ENCODE peak calls at places on chromosomes 1 and 21, in five cellular contexts. D is prostate gland, S is spleen, B is GM23338, P is suprapubic skin. R is an unnamed sample.

GRCh38 chr1:118147542-118147941 is 37.5 kb downstream of the SPAG17 start:
- DNase-seq in D (no peak), S (no peak), B (no peak), P (no peak), R (no peak)

GRCh38 chr1:2109581-2110021 is 59.4 kb downstream of the PRKCZ start:
- DNase-seq in D (no peak), S (no peak), B (no peak), P (no peak), R (peak; percentile 68)

GRCh38 chr1:90348934-90349333 is 354.0 kb downstream of the ZNF326 start:
- DNase-seq in D (no peak), S (no peak), B (no peak), P (no peak), R (no peak)

GRCh38 chr1:226569879-226570547 is 21.4 kb downstream of the STUM start:
- DNase-seq in D (no peak), S (peak; percentile 53), B (peak; percentile 89), P (peak; percentile 59), R (no peak)

GRCh38 chr1:76802094-76802493 is 65.2 kb upstream of the ST6GALNAC5 start:
- DNase-seq in D (no peak), S (no peak), B (no peak), P (no peak), R (no peak)

GRCh38 chr1:14923400-14924011 is 230.0 kb upstream of the TMEM51 start:
- DNase-seq in D (no peak), S (no peak), B (no peak), P (peak; percentile 71), R (no peak)

GRCh38 chr1:155049651-155050559 is 1.2 kb upstream of the ADAM15 start:
- DNase-seq in D (peak; percentile 69), S (no peak), B (no peak), P (no peak), R (no peak)

GRCh38 chr1:236670060-236670459 is 16.2 kb upstream of the ACTN2 start:
- DNase-seq in D (no peak), S (no peak), B (no peak), P (no peak), R (no peak)

GRCh38 chr21:40136571-40136970 is 269.3 kb downstream of the PCP4 start:
- DNase-seq in D (no peak), S (no peak), B (no peak), P (no peak), R (no peak)

GRCh38 chr1:20636785-20637347 is 3.6 kb downstream of the PINK1 start:
- DNase-seq in D (no peak), S (no peak), B (no peak), P (no peak), R (no peak)

GRCh38 chr1:117033149-117033548 is 27.0 kb upstream of the TTF2 start:
- DNase-seq in D (no peak), S (no peak), B (no peak), P (no peak), R (no peak)

GRCh38 chr1:61742620-61743431 is 546 bp downstream of the PATJ start:
- DNase-seq in D (peak; percentile 23), S (peak; percentile 83), B (peak; percentile 63), P (peak; percentile 71), R (peak; percentile 94)

GRCh38 chr1:176609556-176610408 is 146.8 kb downstream of the PAPPA2 start:
- DNase-seq in D (no peak), S (no peak), B (no peak), P (no peak), R (no peak)

GRCh38 chr1:155126494-155127104 is 1.1 kb upstream of the EFNA1 start:
- DNase-seq in D (peak; percentile 54), S (no peak), B (peak; percentile 83), P (no peak), R (peak; percentile 88)

GRCh38 chr1:26946270-26946669 is 14.0 kb downstream of the KDF1 start:
- DNase-seq in D (no peak), S (peak; percentile 32), B (no peak), P (no peak), R (no peak)

GRCh38 chr1:165408518-165408917 is 36.4 kb downstream of the RXRG start:
- DNase-seq in D (no peak), S (no peak), B (peak; percentile 85), P (no peak), R (no peak)

GRCh38 chr1:186574951-186575747 is 105.1 kb downstream of the PTGS2 start:
- DNase-seq in D (no peak), S (no peak), B (no peak), P (no peak), R (no peak)

GRCh38 chr21:14545906-14546480 is at the start of gene SAMSN1:
- DNase-seq in D (no peak), S (peak; percentile 84), B (no peak), P (no peak), R (no peak)

GRCh38 chr1:155022927-155023236 is 10.7 kb downstream of the DCST2 start:
- DNase-seq in D (no peak), S (no peak), B (no peak), P (no peak), R (no peak)

GRCh38 chr21:42121792-42122191 is 50.7 kb downstream of the UMODL1 start:
- DNase-seq in D (peak; percentile 41), S (peak; percentile 66), B (no peak), P (no peak), R (no peak)

GRCh38 chr1:89873757-89874156 is 52.9 kb downstream of the LRRC8D start:
- DNase-seq in D (no peak), S (no peak), B (peak; percentile 23), P (no peak), R (no peak)

GRCh38 chr1:215793210-215793609 is 226.1 kb downstream of the KCTD3 start:
- DNase-seq in D (no peak), S (no peak), B (peak; percentile 32), P (no peak), R (no peak)

GRCh38 chr21:17146426-17146825 is 366.4 kb upstream of the CXADR start:
- DNase-seq in D (no peak), S (no peak), B (peak; percentile 36), P (no peak), R (no peak)

GRCh38 chr21:34129039-34129891 is 55.9 kb downstream of the MRPS6 start:
- DNase-seq in D (peak; percentile 69), S (no peak), B (peak; percentile 77), P (no peak), R (peak; percentile 49)

GRCh38 chr1:218462591-218462990 is 117.5 kb downstream of the TGFB2 start:
- DNase-seq in D (no peak), S (no peak), B (no peak), P (no peak), R (no peak)

GRCh38 chr1:208108646-208109330 is 135.4 kb downstream of the PLXNA2 start:
- DNase-seq in D (no peak), S (no peak), B (no peak), P (no peak), R (no peak)

GRCh38 chr21:16193758-16194606 is 464.2 kb downstream of the USP25 start:
- DNase-seq in D (peak; percentile 59), S (no peak), B (peak; percentile 77), P (peak; percentile 73), R (peak; percentile 71)

GRCh38 chr1:196372896-196373536 is 235.2 kb downstream of the KCNT2 start:
- DNase-seq in D (no peak), S (no peak), B (peak; percentile 59), P (no peak), R (no peak)

GRCh38 chr1:84573967-84574842 is at the start of gene CTBS:
- DNase-seq in D (peak; percentile 82), S (peak; percentile 98), B (peak; percentile 95), P (peak; percentile 92), R (peak; percentile 88)

GRCh38 chr1:8094481-8095241 is 68.6 kb upstream of the ERRFI1 start:
- DNase-seq in D (no peak), S (no peak), B (no peak), P (no peak), R (peak; percentile 39)

GRCh38 chr1:113146242-113147072 is 73.5 kb downstream of the LRIG2 start:
- DNase-seq in D (no peak), S (no peak), B (no peak), P (no peak), R (no peak)

DNA sequence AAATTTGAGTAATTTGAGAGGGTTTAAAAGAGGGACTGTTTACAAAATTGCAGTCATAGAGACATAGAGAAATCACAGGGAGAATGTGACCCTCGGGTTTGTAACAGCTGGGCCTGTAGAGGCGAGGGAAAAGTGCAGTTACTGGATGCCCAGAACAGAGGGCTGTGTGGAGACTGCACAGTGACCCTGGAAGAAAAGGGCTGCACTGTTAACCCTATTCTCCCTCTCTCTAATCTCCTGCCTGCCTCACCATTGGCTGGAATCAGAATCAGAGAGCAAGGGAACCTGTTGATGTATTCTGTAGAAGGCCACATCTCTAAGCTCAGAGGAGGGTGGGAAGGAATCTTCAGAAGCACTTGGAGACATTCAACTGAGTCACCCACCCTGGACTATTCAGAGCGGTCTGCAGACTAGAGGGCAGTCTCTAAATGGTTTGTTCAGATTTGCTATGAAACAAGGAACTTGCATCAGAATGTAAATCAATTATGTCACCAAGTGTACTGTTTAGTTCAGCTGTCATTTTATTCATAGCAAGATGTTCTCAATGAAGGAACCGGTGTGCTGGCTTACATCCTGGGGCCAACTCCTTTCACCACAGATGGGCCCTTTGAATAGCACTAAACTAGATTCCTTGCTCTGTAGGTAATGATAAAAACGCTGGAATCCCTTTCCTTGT is 132.2 kb upstream of the HOOK1 start:
- DNase-seq in D (no peak), S (no peak), B (no peak), P (no peak), R (no peak)
- TF ChIP-seq POLR2AphosphoS5 in D (peak; percentile 35), S (no peak), B (no peak), P (no peak), R (no peak)

GRCh38 chr21:22145555-22145954 is 1147.3 kb downstream of the NCAM2 start:
- DNase-seq in D (no peak), S (no peak), B (no peak), P (no peak), R (no peak)
- TF ChIP-seq POLR2AphosphoS5 in D (no peak), S (no peak), B (no peak), P (no peak), R (no peak)

GRCh38 chr1:219928791-219929118 is 398 bp upstream of the SLC30A10 start:
- DNase-seq in D (no peak), S (no peak), B (no peak), P (no peak), R (no peak)
- TF ChIP-seq POLR2AphosphoS5 in D (no peak), S (no peak), B (no peak), P (no peak), R (no peak)

GRCh38 chr1:151509350-151510019 is 1.7 kb upstream of the CGN start:
- DNase-seq in D (no peak), S (no peak), B (no peak), P (no peak), R (no peak)

GRCh38 chr1:151510957-151511635 is at the start of gene CGN:
- DNase-seq in D (peak; percentile 93), S (peak; percentile 95), B (peak; percentile 98), P (peak; percentile 89), R (peak; percentile 94)

GRCh38 chr1:151510614-151510956 is 602 bp upstream of the CGN start:
- DNase-seq in D (no peak), S (no peak), B (no peak), P (no peak), R (no peak)

GRCh38 chr1:151508721-151509292 is 2.4 kb upstream of the CGN start:
- DNase-seq in D (no peak), S (no peak), B (no peak), P (no peak), R (peak; percentile 90)

DNA sequence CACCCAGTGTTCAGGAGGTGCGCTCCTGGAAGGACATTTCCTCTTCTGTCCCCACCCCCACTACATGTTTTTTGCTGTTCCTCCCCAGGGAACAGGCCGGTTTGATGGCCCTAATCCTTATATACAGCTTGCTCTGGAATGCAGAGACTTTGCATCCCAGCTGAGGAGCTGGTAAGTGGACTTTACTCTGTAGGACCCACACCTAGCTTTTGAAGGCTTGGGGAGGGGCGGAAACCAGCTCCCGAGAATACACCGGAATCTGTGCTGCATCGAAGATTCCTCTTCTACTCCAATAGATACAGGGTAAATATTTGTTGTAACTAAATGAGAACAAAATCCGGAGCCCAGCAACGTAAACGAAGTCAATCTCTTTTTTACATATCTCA is 1.2 kb upstream of the CGN start:
- DNase-seq in D (no peak), S (no peak), B (peak; percentile 83), P (no peak), R (no peak)
- TF ChIP-seq POLR2AphosphoS5 in D (no peak), S (no peak), B (no peak), P (no peak), R (no peak)